ENCODE peak calls at places on chromosomes 4 and X, in seven cellular contexts. N is SJCRH30; A is CD8-positive, alpha-beta T cell; D is cardiac muscle cell; U is heart right ventricle; J is small intestine; I is endodermal cell. P is an unnamed sample.

GRCh38 chrX:108225456-108225730 is 133.8 kb downstream of the ATG4A start:
- DNase-seq in N (peak; percentile 1), A (no peak), D (no peak), U (no peak), J (no peak), I (peak; percentile 59), P (no peak)

GRCh38 chr4:30801876-30802275 is 81.7 kb downstream of the PCDH7 start:
- DNase-seq in N (no peak), A (no peak), D (no peak), U (no peak), J (no peak), I (no peak), P (no peak)

GRCh38 chr4:147732516-147733193 is 767 bp downstream of the ARHGAP10 start:
- DNase-seq in N (peak; percentile 67), A (no peak), D (peak; percentile 75), U (peak; percentile 34), J (peak; percentile 55), I (peak; percentile 86), P (peak; percentile 65)

GRCh38 chrX:155094468-155095061 is 23.3 kb downstream of the BRCC3 start:
- DNase-seq in N (peak; percentile 41), A (no peak), D (peak; percentile 28), U (no peak), J (peak; percentile 24), I (no peak), P (peak; percentile 46)

GRCh38 chr4:12729384-12729783 is 754.8 kb downstream of the RAB28 start:
- DNase-seq in N (peak; percentile 50), A (no peak), D (peak; percentile 32), U (no peak), J (peak; percentile 6), I (no peak), P (peak; percentile 55)

GRCh38 chr4:44725166-44725565 is 1.2 kb downstream of the GNPDA2 start:
- DNase-seq in N (peak; percentile 11), A (no peak), D (no peak), U (no peak), J (no peak), I (no peak), P (no peak)

GRCh38 chrX:154012336-154012991 is 7.2 kb downstream of the IRAK1 start:
- DNase-seq in N (no peak), A (no peak), D (no peak), U (no peak), J (peak; percentile 77), I (no peak), P (no peak)

GRCh38 chrX:23380581-23380980 is 45.9 kb downstream of the PTCHD1 start:
- DNase-seq in N (no peak), A (no peak), D (no peak), U (no peak), J (no peak), I (peak; percentile 93), P (no peak)

GRCh38 chrX:147710301-147710700 is 201.4 kb upstream of the FMR1 start:
- DNase-seq in N (no peak), A (no peak), D (no peak), U (no peak), J (no peak), I (no peak), P (no peak)

GRCh38 chr4:120228086-120228485 is 161.4 kb upstream of the MAD2L1 start:
- DNase-seq in N (peak; percentile 10), A (no peak), D (no peak), U (no peak), J (no peak), I (no peak), P (no peak)

GRCh38 chrX:3295731-3296130 is 50.7 kb downstream of the MXRA5 start:
- DNase-seq in N (peak; percentile 60), A (no peak), D (peak; percentile 0), U (no peak), J (peak; percentile 0), I (peak; percentile 87), P (peak; percentile 11)

GRCh38 chr4:54090804-54091623 is 8.9 kb upstream of the GSX2 start:
- DNase-seq in N (peak; percentile 22), A (no peak), D (no peak), U (no peak), J (peak; percentile 21), I (peak; percentile 62), P (no peak)

GRCh38 chrX:148037020-148037419 is 55.9 kb downstream of the FMR1NB start:
- DNase-seq in N (no peak), A (no peak), D (no peak), U (no peak), J (no peak), I (no peak), P (no peak)

GRCh38 chr4:182582245-182582644 is 334.9 kb downstream of the DCTD start:
- DNase-seq in N (no peak), A (no peak), D (no peak), U (no peak), J (no peak), I (no peak), P (no peak)

GRCh38 chr4:110109455-110109854 is 89.0 kb downstream of the ELOVL6 start:
- DNase-seq in N (no peak), A (no peak), D (no peak), U (no peak), J (no peak), I (no peak), P (no peak)

GRCh38 chr4:52841707-52842456 is 20.2 kb upstream of the RASL11B start:
- DNase-seq in N (no peak), A (no peak), D (no peak), U (peak; percentile 36), J (peak; percentile 13), I (no peak), P (no peak)

GRCh38 chrX:150088766-150089518 is 150.7 kb upstream of the EOLA2 start:
- DNase-seq in N (no peak), A (no peak), D (peak; percentile 14), U (no peak), J (no peak), I (no peak), P (no peak)

GRCh38 chr4:88015659-88016295 is 8.3 kb downstream of the PKD2 start:
- DNase-seq in N (no peak), A (no peak), D (no peak), U (no peak), J (no peak), I (no peak), P (no peak)

GRCh38 chr4:88018471-88018870 is 11.0 kb downstream of the PKD2 start:
- DNase-seq in N (no peak), A (no peak), D (no peak), U (peak; percentile 54), J (no peak), I (no peak), P (no peak)

GRCh38 chr4:88021824-88022223 is 14.4 kb downstream of the PKD2 start:
- DNase-seq in N (no peak), A (no peak), D (no peak), U (no peak), J (no peak), I (no peak), P (no peak)

GRCh38 chr4:88014506-88014905 is 7.1 kb downstream of the PKD2 start:
- DNase-seq in N (no peak), A (no peak), D (no peak), U (no peak), J (no peak), I (no peak), P (no peak)

GRCh38 chr4:88017516-88018302 is 10.3 kb downstream of the PKD2 start:
- DNase-seq in N (no peak), A (no peak), D (no peak), U (peak; percentile 40), J (no peak), I (no peak), P (no peak)
- H3K4me1 ChIP-seq in N (no peaks in the 10 kb centered on the region), A (no peaks in the 10 kb centered on the region), D (no peaks in the 10 kb centered on the region), U (peaks cover 69% of the 10 kb centered on the region), J (peaks cover 2% of the 10 kb centered on the region), I (no peaks in the 10 kb centered on the region), P (no peaks in the 10 kb centered on the region)

DNA sequence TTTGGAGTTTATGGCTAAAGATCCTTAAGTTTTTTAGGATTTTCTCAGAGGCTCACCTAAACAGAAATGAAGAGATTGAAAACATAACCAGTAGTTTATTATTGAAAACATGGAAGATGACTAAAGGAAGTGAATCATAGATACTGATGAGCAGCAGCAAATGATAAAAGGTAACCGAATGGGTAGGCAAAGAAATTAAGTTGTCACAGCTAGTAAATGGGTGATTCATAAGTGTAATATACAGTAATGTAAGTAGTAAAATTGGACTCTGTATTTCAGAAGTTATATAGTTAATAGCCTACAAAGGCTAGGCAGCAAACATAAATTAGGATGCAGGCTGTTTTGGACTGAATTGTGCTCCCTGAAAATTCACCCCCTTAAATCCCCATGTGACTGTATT is 59.0 kb upstream of the ADGRA3 start:
- DNase-seq in N (no peak), A (no peak), D (no peak), U (no peak), J (no peak), I (no peak), P (no peak)
- H3K27me3 ChIP-seq in N (no peaks in the 10 kb centered on the region), A (no peaks in the 10 kb centered on the region), D (no peaks in the 10 kb centered on the region), U (no peaks in the 10 kb centered on the region), J (no peaks in the 10 kb centered on the region), I (no peaks in the 10 kb centered on the region), P (no peaks in the 10 kb centered on the region)

GRCh38 chr4:66482186-66482585 is 811.9 kb upstream of the EPHA5 start:
- DNase-seq in N (no peak), A (no peak), D (no peak), U (no peak), J (no peak), I (no peak), P (no peak)
- H3K36me3 ChIP-seq in N (no peaks in the 10 kb centered on the region), A (no peaks in the 10 kb centered on the region), D (no peaks in the 10 kb centered on the region), U (no peaks in the 10 kb centered on the region), J (no peaks in the 10 kb centered on the region), I (no peaks in the 10 kb centered on the region), P (no peaks in the 10 kb centered on the region)

DNA sequence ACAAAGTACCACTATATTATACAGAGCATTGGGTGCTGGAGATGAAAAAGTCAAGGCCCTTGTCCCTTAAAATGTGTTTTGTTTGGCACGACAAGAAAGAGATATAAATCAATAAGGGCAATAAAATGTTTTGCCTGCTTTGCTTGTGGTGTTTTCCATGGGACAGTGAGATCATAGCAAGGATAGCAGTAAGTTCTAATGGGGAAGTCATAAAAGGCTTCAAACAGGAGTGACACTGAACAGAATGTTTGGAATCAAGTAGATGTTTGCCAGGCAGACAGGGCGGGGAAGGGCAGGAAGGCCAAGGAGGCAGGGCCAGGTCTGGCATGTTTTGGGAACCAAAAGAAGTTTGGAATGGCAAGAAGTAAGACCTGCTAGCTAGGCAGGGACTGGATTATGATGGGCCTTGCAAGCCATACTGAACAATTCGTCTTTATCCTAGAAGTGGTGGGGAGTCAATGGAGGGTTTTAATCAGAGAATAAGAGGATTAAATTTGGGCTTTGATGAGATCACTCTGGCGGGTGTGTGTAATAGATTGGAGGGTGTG is 16.4 kb downstream of the FGF2 start:
- DNase-seq in N (no peak), A (no peak), D (no peak), U (no peak), J (no peak), I (no peak), P (peak; percentile 60)
- H3K4me1 ChIP-seq in N (no peaks in the 10 kb centered on the region), A (no peaks in the 10 kb centered on the region), D (peaks cover 7% of the 10 kb centered on the region), U (peaks cover 37% of the 10 kb centered on the region), J (no peaks in the 10 kb centered on the region), I (no peaks in the 10 kb centered on the region), P (peaks cover 28% of the 10 kb centered on the region)

DNA sequence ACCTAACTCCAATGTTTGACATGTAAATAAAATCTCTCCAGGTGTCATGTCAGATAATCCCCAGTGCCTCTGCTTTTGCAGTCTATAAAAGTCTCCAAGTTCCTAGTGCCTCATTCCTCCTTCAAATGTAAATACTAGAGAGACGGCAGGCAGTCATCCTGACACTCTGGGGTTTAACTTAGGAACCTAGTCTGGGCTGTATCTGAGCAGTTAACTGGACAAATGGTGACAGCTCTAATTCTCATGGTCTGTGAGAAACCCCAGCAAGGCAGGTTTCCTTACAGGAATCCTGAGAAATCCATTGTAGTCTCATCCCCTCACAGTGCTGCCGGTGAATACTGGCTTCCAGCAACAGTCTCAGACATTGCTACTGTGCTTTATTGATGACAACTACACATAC is 246.9 kb downstream of the SNCA start:
- DNase-seq in N (no peak), A (no peak), D (peak; percentile 49), U (no peak), J (no peak), I (peak; percentile 45), P (no peak)
- H3K27me3 ChIP-seq in N (no peaks in the 10 kb centered on the region), A (no peaks in the 10 kb centered on the region), D (no peaks in the 10 kb centered on the region), U (no peaks in the 10 kb centered on the region), J (no peaks in the 10 kb centered on the region), I (no peaks in the 10 kb centered on the region), P (no peaks in the 10 kb centered on the region)

P was measured in HAP-1.